ENCODE peak calls at places on chromosomes 4 and X, in nine cellular contexts. D is H1, Q is GM12878, K is HepG2, U is upper lobe of left lung, O is A549, W is suprapubic skin, M is stomach, B is K562. I is an unnamed sample.

GRCh38 chr4:1796486-1797204 is 3.6 kb downstream of the FGFR3 start:
- DNase-seq in D (no peak), Q (no peak), K (no peak), U (no peak), O (no peak), W (no peak), M (no peak), B (no peak), I (no peak)

GRCh38 chr4:137253949-137254348 is 278.3 kb downstream of the PCDH18 start:
- DNase-seq in D (no peak), Q (no peak), K (no peak), U (no peak), O (no peak), W (no peak), M (no peak), B (no peak), I (no peak)

GRCh38 chrX:69231903-69232302 is 66.7 kb upstream of the PJA1 start:
- DNase-seq in D (no peak), Q (no peak), K (no peak), U (no peak), O (no peak), W (no peak), M (no peak), B (no peak), I (no peak)

GRCh38 chr4:24392613-24393012 is 191.7 kb downstream of the DHX15 start:
- DNase-seq in D (no peak), Q (no peak), K (no peak), U (no peak), O (no peak), W (no peak), M (no peak), B (no peak), I (no peak)

GRCh38 chr4:23970193-23970850 is 80.5 kb upstream of the PPARGC1A start:
- DNase-seq in D (no peak), Q (no peak), K (no peak), U (no peak), O (no peak), W (no peak), M (no peak), B (no peak), I (no peak)

GRCh38 chrX:15245896-15246295 is 24.0 kb downstream of the ASB9 start:
- DNase-seq in D (no peak), Q (no peak), K (no peak), U (no peak), O (no peak), W (no peak), M (no peak), B (no peak), I (no peak)

GRCh38 chrX:43720082-43720481 is 64.0 kb downstream of the MAOA start:
- DNase-seq in D (no peak), Q (no peak), K (no peak), U (no peak), O (no peak), W (no peak), M (no peak), B (no peak), I (no peak)

GRCh38 chr4:56641494-56642051 is 39.5 kb downstream of the HOPX start:
- DNase-seq in D (no peak), Q (no peak), K (no peak), U (no peak), O (peak), W (no peak), M (no peak), B (no peak), I (no peak)

GRCh38 chr4:56118055-56118454 is 169.3 kb downstream of the CEP135 start:
- DNase-seq in D (no peak), Q (no peak), K (no peak), U (no peak), O (no peak), W (no peak), M (no peak), B (no peak), I (no peak)

GRCh38 chr4:1382776-1383727 is 23.2 kb downstream of the NKX1-1 start:
- DNase-seq in D (no peak), Q (no peak), K (no peak), U (peak), O (no peak), W (peak), M (no peak), B (no peak), I (no peak)

GRCh38 chrX:4263005-4263404 is 549.6 kb upstream of the PRKX start:
- DNase-seq in D (no peak), Q (no peak), K (no peak), U (no peak), O (peak), W (no peak), M (no peak), B (no peak), I (no peak)

GRCh38 chrX:102599084-102599949 is at the start of gene ARMCX5:
- DNase-seq in D (peak), Q (peak), K (peak), U (no peak), O (peak), W (peak), M (peak), B (peak), I (peak)

GRCh38 chr4:139890810-139891209 is 225.2 kb downstream of the MGST2 start:
- DNase-seq in D (no peak), Q (no peak), K (no peak), U (no peak), O (no peak), W (no peak), M (no peak), B (no peak), I (no peak)

GRCh38 chr4:113957961-113958360 is 21.5 kb downstream of the ARSJ start:
- DNase-seq in D (no peak), Q (no peak), K (no peak), U (no peak), O (no peak), W (no peak), M (no peak), B (no peak), I (no peak)

GRCh38 chrX:150983526-150984163 is 510 bp downstream of the HMGB3 start:
- DNase-seq in D (no peak), Q (no peak), K (no peak), U (peak), O (no peak), W (no peak), M (no peak), B (peak), I (no peak)

GRCh38 chrX:151974336-151975227 is at the start of gene GABRE:
- DNase-seq in D (peak), Q (no peak), K (no peak), U (peak), O (peak), W (peak), M (peak), B (peak), I (peak)

GRCh38 chrX:129693343-129693742 is 38.6 kb upstream of the APLN start:
- DNase-seq in D (no peak), Q (no peak), K (peak), U (no peak), O (no peak), W (no peak), M (no peak), B (no peak), I (no peak)

GRCh38 chrX:152635941-152636340 is 1.8 kb upstream of the GABRQ start:
- DNase-seq in D (peak), Q (no peak), K (peak), U (no peak), O (peak), W (no peak), M (no peak), B (peak), I (peak)

GRCh38 chrX:72181178-72182125 is at the start of gene PIN4:
- DNase-seq in D (peak), Q (peak), K (peak), U (peak), O (peak), W (peak), M (peak), B (peak), I (peak)

GRCh38 chrX:38000706-38001105 is 5.6 kb upstream of the SYTL5 start:
- DNase-seq in D (no peak), Q (no peak), K (no peak), U (peak), O (no peak), W (no peak), M (no peak), B (no peak), I (no peak)

GRCh38 chr4:185532327-185532726 is 3.0 kb downstream of the PDLIM3 start:
- DNase-seq in D (no peak), Q (no peak), K (no peak), U (no peak), O (no peak), W (no peak), M (no peak), B (no peak), I (no peak)

GRCh38 chr4:48755287-48755686 is 24.8 kb downstream of the FRYL start:
- DNase-seq in D (no peak), Q (no peak), K (no peak), U (no peak), O (no peak), W (no peak), M (no peak), B (no peak), I (no peak)

GRCh38 chr4:53763813-53764597 is 172.7 kb upstream of the LNX1 start:
- DNase-seq in D (no peak), Q (no peak), K (no peak), U (peak), O (no peak), W (no peak), M (no peak), B (no peak), I (no peak)

GRCh38 chr4:10161840-10162239 is 45.2 kb upstream of the WDR1 start:
- DNase-seq in D (no peak), Q (no peak), K (no peak), U (no peak), O (no peak), W (no peak), M (no peak), B (no peak), I (no peak)

GRCh38 chr4:113052379-113052951 is 3.0 kb downstream of the ANK2 start:
- DNase-seq in D (no peak), Q (peak), K (no peak), U (no peak), O (no peak), W (no peak), M (no peak), B (no peak), I (no peak)

GRCh38 chrX:124435616-124436015 is 89.3 kb downstream of the SH2D1A start:
- DNase-seq in D (no peak), Q (no peak), K (no peak), U (no peak), O (no peak), W (no peak), M (no peak), B (no peak), I (no peak)

GRCh38 chrX:87338510-87338909 is 179.1 kb upstream of the KLHL4 start:
- DNase-seq in D (no peak), Q (no peak), K (peak), U (no peak), O (peak), W (no peak), M (no peak), B (no peak), I (no peak)

GRCh38 chr4:46765465-46765864 is 143.6 kb downstream of the COX7B2 start:
- DNase-seq in D (no peak), Q (no peak), K (no peak), U (no peak), O (no peak), W (no peak), M (no peak), B (no peak), I (no peak)

GRCh38 chrX:13684361-13684760 is 4.6 kb upstream of the RAB9A start:
- DNase-seq in D (no peak), Q (no peak), K (no peak), U (no peak), O (no peak), W (no peak), M (no peak), B (no peak), I (no peak)

GRCh38 chrX:112687189-112687691 is 7.5 kb upstream of the LHFPL1 start:
- DNase-seq in D (no peak), Q (no peak), K (no peak), U (no peak), O (no peak), W (no peak), M (no peak), B (no peak), I (no peak)

GRCh38 chrX:103215768-103216085 is 819 bp downstream of the BEX4 start:
- DNase-seq in D (peak), Q (no peak), K (no peak), U (no peak), O (no peak), W (no peak), M (no peak), B (no peak), I (no peak)

GRCh38 chr4:153142700-153143438 is 61.4 kb upstream of the TRIM2 start:
- DNase-seq in D (peak), Q (no peak), K (peak), U (no peak), O (peak), W (peak), M (peak), B (no peak), I (peak)

GRCh38 chrX:151515233-151515632 is 48.2 kb upstream of the PASD1 start:
- DNase-seq in D (no peak), Q (no peak), K (no peak), U (no peak), O (no peak), W (no peak), M (no peak), B (peak), I (no peak)

GRCh38 chr4:81472249-81473085 is 760 bp upstream of the RASGEF1B start:
- DNase-seq in D (no peak), Q (peak), K (peak), U (no peak), O (peak), W (no peak), M (peak), B (peak), I (peak)

GRCh38 chr4:162523171-162523570 is 359.4 kb upstream of the FSTL5 start:
- DNase-seq in D (no peak), Q (no peak), K (no peak), U (no peak), O (no peak), W (no peak), M (no peak), B (no peak), I (no peak)

GRCh38 chr4:185730387-185730786 is 81.6 kb downstream of the SORBS2 start:
- DNase-seq in D (no peak), Q (no peak), K (no peak), U (no peak), O (peak), W (no peak), M (no peak), B (no peak), I (no peak)

GRCh38 chr4:74451214-74451661 is 6.3 kb downstream of the AREG start:
- DNase-seq in D (no peak), Q (no peak), K (peak), U (no peak), O (peak), W (no peak), M (no peak), B (peak), I (no peak)

DNA sequence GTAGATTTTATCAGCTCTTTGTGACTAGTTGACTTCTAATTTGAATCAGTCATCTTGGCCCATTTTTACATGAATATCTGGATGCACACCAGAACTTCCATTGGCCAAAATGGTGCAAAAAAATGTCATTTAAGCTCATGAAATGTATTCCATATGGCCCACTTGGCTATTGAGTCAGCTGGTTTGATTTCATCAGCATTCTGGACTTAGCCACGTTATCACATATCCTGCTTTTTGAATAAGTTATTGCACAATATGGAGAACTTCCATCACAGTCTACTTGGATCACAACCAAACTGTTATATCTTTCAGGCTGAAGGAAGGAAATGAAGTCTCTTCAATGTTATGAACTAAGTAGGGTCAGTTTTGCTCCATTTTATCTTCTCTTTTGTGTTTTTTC is 640.6 kb downstream of the PCDH7 start:
- DNase-seq in D (no peak), Q (no peak), K (no peak), U (no peak), O (no peak), W (no peak), M (no peak), B (no peak), I (no peak)
- TF ChIP-seq EP300 in D (no peak), Q (no peak), K (no peak), U (no peak), O (no peak), W (no peak), M (no peak), B (no peak), I (no peak)

DNA sequence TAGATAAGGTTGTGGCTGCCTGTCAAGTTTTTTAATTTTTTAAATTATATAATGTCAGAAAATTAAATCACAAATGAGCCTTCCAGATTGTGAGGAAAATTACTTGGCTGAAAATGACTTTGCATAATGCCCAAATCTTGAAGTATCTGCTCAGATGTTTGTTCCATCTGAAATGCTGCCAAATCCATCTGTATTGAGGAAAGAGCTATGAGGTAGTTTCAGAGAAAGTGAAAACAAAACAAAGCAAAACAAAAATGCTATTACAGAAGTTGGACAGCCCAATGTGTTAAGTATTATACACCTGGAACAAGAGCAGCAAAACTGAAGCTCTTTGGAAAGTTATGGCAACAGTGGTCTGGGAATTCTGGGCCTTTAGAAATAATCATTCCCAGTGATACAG is 23.3 kb upstream of the GUCY1B1 start:
- DNase-seq in D (no peak), Q (no peak), K (no peak), U (no peak), O (no peak), W (no peak), M (no peak), B (no peak), I (no peak)
- TF ChIP-seq EP300 in D (no peak), Q (no peak), K (no peak), U (no peak), O (no peak), W (no peak), M (no peak), B (no peak), I (no peak)

DNA sequence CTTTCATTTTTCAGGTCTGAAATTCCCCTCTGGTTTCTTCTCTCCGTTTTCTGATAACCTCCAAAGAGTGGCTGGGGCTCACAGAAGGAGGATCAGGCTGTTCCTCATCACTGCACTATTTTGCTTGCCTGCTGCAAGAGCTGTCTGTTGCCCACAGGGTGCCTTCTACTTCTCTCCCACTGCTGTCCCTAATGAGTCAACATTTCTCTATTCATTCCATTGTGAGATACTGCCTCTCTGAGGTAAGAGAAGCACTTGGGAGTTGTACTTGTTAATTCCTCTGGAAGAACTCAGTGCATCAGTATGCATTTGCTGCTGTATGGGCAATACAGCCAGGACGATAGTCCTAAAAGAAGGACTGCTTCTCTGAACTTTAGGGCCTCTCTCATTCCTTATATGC is 34.8 kb downstream of the CT47B1 start:
- DNase-seq in D (no peak), Q (no peak), K (no peak), U (no peak), O (peak), W (no peak), M (no peak), B (no peak), I (no peak)
- TF ChIP-seq EP300 in D (no peak), Q (no peak), K (no peak), U (no peak), O (no peak), W (no peak), M (no peak), B (no peak), I (no peak)

GRCh38 chr4:21900211-21900610 is 48.4 kb downstream of the KCNIP4 start:
- DNase-seq in D (no peak), Q (no peak), K (no peak), U (no peak), O (no peak), W (no peak), M (no peak), B (no peak), I (no peak)
- TF ChIP-seq EP300 in D (no peak), Q (no peak), K (no peak), U (no peak), O (no peak), W (no peak), M (no peak), B (no peak), I (no peak)

GRCh38 chr4:22339491-22339890 is 176.4 kb downstream of the ADGRA3 start:
- DNase-seq in D (no peak), Q (no peak), K (no peak), U (no peak), O (no peak), W (no peak), M (no peak), B (no peak), I (no peak)

GRCh38 chr4:22338806-22339205 is 177.1 kb downstream of the ADGRA3 start:
- DNase-seq in D (no peak), Q (no peak), K (no peak), U (no peak), O (no peak), W (no peak), M (peak), B (no peak), I (no peak)

GRCh38 chr4:22336822-22337221 is 179.0 kb downstream of the ADGRA3 start:
- DNase-seq in D (no peak), Q (no peak), K (no peak), U (no peak), O (no peak), W (no peak), M (no peak), B (no peak), I (no peak)

DNA sequence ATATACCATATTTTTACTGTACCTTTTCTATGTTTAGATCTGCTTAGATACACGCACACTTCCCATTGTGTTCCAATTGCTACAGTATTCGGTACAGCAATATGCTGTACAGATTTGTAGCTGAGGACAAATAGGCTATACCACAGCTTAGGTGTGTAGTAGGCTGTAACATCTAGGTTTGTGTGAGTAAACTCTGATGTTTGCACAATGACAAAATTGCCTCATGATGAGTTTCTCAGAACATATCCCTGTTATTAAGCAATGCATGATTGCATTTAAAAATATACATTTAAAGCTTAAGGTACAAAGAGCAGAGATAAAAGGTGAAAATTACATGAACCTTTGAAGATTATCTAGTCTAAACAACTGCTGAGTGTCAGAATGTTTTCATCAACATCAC is 181.7 kb downstream of the ADGRA3 start:
- DNase-seq in D (no peak), Q (no peak), K (peak), U (no peak), O (no peak), W (no peak), M (no peak), B (no peak), I (no peak)
- TF ChIP-seq EP300 in D (no peak), Q (no peak), K (no peak), U (no peak), O (no peak), W (no peak), M (no peak), B (no peak), I (no peak)

DNA sequence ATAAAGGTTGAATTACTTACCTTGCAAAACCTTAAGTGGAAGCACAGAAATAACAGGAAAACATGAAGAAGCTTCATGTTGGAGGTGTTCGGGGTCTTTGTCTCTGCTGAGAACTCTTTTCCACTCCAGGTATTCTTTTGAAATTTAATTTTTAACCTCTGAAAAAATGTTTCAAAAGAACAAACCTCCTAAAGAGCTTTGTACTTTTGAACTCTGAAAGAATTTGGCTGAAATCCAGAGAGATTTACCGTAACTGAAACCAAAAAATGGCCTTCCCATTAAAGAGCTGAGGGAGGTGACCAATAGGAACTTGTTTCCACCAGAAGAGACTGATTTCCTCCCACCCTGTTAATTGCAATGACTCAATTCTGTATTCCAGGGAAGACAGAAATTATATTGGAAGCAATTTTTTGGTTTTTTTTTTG is at the start of gene CFI:
- DNase-seq in D (no peak), Q (no peak), K (peak), U (no peak), O (no peak), W (no peak), M (no peak), B (no peak), I (no peak)
- TF ChIP-seq EP300 in D (no peak), Q (no peak), K (no peak), U (no peak), O (no peak), W (no peak), M (no peak), B (no peak), I (no peak)

GRCh38 chr4:110510955-110511544 is 35.1 kb downstream of the ENPEP start:
- DNase-seq in D (no peak), Q (no peak), K (peak), U (no peak), O (peak), W (no peak), M (no peak), B (peak), I (no peak)
- TF ChIP-seq EP300 in D (no peak), Q (no peak), K (no peak), U (no peak), O (no peak), W (no peak), M (no peak), B (no peak), I (no peak)

GRCh38 chr4:4226606-4227438 is at the start of gene OTOP1:
- DNase-seq in D (no peak), Q (no peak), K (no peak), U (peak), O (no peak), W (no peak), M (no peak), B (no peak), I (no peak)
- TF ChIP-seq EP300 in D (no peak), Q (no peak), K (no peak), U (no peak), O (no peak), W (no peak), M (no peak), B (no peak), I (no peak)